ENCODE peak calls at places on chromosomes 3 and 15, in four cellular contexts. Q is astrocyte of the spinal cord, Z is endodermal cell, Y is colonic mucosa. B is an unnamed sample.

GRCh38 chr15:39493393-39494067 is 87.3 kb upstream of the THBS1 start:
- DNase-seq in Z (no peak), Q (no peak), Y (no peak), B (no peak)

GRCh38 chr15:90394074-90394473 is 6.0 kb downstream of the IQGAP1 start:
- DNase-seq in Z (no peak), Y (peak), Q (no peak), B (no peak)

GRCh38 chr3:183449391-183449790 is 21.0 kb upstream of the MCF2L2 start:
- DNase-seq in Q (peak), Y (no peak), Z (no peak), B (peak)

GRCh38 chr15:44593042-44593736 is 56.2 kb downstream of the EIF3J start:
- DNase-seq in Z (no peak), Y (no peak), Q (peak), B (peak)

GRCh38 chr3:12922299-12922698 is 80.9 kb upstream of the RPL32 start:
- DNase-seq in Z (no peak), Y (no peak), Q (peak), B (no peak)

GRCh38 chr15:101081900-101082299 is 162.7 kb downstream of the LRRK1 start:
- DNase-seq in Z (no peak), Q (no peak), Y (no peak), B (no peak)

GRCh38 chr15:52731732-52732470 is 52.7 kb upstream of the ATOSA start:
- DNase-seq in Q (no peak), Y (no peak), Z (no peak), B (no peak)

GRCh38 chr15:58483316-58483715 is 51.5 kb downstream of the LIPC start:
- DNase-seq in Z (no peak), Q (no peak), Y (no peak), B (no peak)

GRCh38 chr3:39136533-39137434 is 16.6 kb downstream of the CSRNP1 start:
- DNase-seq in Z (peak), Q (no peak), Y (no peak), B (no peak)

GRCh38 chr3:62373714-62374333 is 474 bp upstream of the FEZF2 start:
- DNase-seq in Y (no peak), Z (peak), Q (no peak), B (no peak)

GRCh38 chr3:44988073-44988472 is 12.0 kb downstream of the EXOSC7 start:
- DNase-seq in Z (no peak), Y (no peak), Q (no peak), B (no peak)

GRCh38 chr3:107976204-107976775 is 114.5 kb downstream of the CD47 start:
- DNase-seq in Y (no peak), Z (no peak), Q (no peak), B (no peak)

GRCh38 chr3:197406266-197406665 is 107.9 kb upstream of the DLG1 start:
- DNase-seq in Q (peak), Y (no peak), Z (no peak), B (peak)

GRCh38 chr15:47496343-47497185 is 220.7 kb upstream of the SEMA6D start:
- DNase-seq in Z (no peak), Q (no peak), Y (no peak), B (no peak)

GRCh38 chr3:44477312-44478030 is at the start of gene ZNF445:
- DNase-seq in Q (peak), Z (peak), Y (peak), B (peak)

GRCh38 chr3:60698117-60698516 is 553.1 kb downstream of the FHIT start:
- DNase-seq in Q (no peak), Y (no peak), Z (no peak), B (no peak)

GRCh38 chr3:14507757-14508504 is 32.2 kb downstream of the GRIP2 start:
- DNase-seq in Z (no peak), Y (no peak), Q (no peak), B (no peak)
- H3K4me3 ChIP-seq in Z (no peak), Y (no peak), Q (no peak), B (no peak)

DNA sequence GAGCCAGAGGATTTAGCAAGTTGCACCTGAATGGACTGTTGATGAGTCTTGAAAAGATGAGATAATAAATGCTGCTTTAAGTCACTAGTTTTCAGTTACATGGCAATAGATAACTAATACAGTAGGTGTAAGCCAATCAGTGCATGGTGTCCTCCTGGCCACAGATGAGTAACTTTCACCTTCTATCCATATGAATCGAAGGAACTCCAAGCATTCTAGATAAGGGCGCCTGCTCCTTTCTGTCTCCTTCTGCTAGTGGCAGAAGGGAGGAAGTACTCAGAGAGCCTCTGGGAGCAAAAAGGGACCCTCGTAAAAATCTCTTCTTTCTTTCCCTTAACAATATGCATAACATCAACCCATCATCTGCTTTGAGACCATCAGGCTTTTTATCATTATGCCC is 37.3 kb downstream of the TM6SF1 start:
- DNase-seq in Z (no peak), Q (no peak), Y (no peak), B (no peak)
- TF ChIP-seq CTCF in Z (no peak), Q (no peak), Y (no peak), B (no peak)

DNA sequence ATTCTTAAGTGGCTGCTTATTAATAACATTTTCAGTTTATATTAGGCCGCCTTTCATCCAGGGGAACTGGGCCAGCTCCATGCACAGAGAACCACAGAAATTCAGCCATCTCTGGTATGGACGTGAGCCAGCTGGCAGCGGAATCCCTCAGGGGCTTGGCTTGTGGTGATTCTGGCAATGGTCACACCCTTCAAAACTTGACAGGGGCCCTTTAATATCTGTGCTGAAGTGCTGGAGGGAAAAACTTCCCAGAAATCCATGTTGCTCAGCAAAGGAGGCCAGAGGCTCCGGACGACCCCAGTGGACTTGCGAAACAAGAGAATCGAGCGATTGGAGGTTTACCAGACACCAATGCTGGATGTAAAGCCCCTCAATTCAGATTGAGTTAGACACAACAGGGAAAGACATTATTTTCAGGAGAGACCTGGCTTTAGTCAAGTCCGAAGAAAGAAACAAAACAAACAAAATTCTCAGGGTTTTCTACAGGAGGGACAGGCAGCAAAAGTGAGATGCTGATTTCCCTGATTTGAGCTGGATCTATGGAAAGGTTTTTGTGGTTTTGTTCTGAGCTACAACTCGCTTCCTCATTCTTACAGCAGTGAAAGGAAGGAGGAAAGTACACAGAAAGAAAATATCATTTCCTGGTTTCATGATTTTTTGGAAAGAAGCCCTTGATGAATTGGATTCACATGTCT is 11.1 kb downstream of the PRICKLE2 start:
- DNase-seq in Y (peak), Z (no peak), Q (peak), B (peak)
- H3K4me3 ChIP-seq in Y (no peak), Z (no peak), Q (peak), B (peak)

GRCh38 chr3:126654571-126655393 is at the start of gene TXNRD3:
- DNase-seq in Y (peak), Z (peak), Q (peak), B (peak)
- TF ChIP-seq CTCF in Y (no peak), Z (peak), Q (no peak), B (no peak)

DNA sequence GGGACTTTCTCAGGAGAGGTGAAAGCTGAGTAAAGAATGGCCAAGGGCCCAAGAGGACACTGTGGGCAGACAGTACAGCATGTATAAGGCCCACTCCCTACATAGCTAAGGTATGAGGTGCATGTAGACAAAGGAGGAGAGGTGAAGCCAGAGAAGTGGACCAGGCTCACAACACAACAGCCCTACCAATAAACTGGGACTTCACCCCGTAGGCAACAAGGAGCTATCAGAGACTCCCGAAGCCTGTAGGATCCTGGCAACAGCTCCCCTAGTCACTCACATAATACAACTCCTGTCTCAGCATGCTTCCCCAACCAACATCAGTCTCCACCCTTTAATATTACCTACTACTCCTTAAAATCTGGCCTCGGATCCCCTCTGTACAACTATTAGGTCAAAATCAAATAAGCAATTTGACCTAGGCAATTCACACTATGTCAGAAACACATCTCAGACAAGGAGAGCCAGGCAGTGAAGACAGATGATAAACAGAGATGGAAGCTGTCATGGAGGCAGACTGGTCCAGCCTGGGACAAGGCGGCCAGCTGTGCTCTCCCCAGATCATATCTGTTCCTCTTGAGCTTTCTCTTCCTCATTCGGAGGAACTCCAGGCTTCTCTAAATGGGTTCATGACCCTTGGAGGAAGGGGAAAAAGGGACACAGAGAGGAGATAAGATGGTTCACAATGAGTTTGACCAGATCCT is 1.4 kb downstream of the XXYLT1 start:
- DNase-seq in Z (no peak), Y (no peak), Q (no peak), B (peak)
- H3K4me3 ChIP-seq in Z (peak), Y (peak), Q (peak), B (peak)

DNA sequence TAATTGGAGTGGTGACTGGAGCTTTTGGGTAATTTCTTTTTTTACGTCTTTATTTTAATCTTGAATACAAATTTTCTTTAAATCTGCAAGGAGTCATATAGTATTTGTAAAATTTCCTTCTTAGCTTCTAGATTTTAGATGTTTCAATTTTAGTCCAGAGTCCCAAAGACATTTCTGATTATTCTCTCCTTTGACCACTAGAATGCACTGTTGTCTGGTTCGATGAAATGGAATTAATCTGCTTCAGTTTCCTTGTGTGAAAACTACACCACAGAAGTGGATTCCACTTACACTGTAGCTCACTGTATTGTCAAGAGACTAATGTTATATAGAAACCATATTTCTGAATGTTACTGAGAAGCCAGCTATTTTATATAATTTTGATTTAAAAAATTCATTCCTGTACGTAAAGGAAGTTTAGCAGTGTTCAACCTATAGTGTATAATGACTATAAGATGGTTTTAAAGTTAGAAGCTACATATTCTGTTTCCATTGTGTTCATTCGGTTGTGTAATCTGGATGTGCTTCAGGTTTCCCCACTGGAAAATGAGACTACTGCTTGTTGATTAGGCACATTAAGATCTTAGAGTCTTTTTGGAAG is 6.1 kb downstream of the GRAMD1C start:
- DNase-seq in Y (no peak), Z (no peak), Q (peak), B (peak)
- TF ChIP-seq CTCF in Y (peak), Z (peak), Q (peak), B (peak)

GRCh38 chr15:85642693-85643058 is 152.0 kb downstream of the KLHL25 start:
- DNase-seq in Y (peak), Q (peak), Z (no peak), B (peak)
- H3K4me3 ChIP-seq in Y (no peak), Q (no peak), Z (no peak), B (no peak)

DNA sequence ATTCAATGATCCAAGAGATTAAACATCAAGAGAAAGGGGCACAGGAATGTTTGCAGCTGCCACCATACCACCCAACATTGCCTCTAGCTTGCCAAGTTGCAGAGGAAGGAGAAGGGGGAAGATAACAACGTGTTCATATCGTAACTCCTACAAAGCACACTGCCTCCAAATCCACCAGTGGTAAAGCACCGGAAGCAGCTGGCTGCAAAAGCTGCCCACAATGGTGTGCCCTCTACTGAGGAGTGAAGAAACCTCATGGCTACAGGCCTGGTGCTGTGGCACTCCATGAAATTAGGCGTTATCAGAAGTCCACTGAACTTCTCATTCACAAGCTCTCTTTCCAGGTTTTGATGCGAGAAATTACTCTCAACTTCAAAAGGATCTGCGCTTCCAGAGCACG is 263.9 kb upstream of the STT3B start:
- DNase-seq in Y (no peak), Q (no peak), Z (no peak), B (no peak)
- TF ChIP-seq CTCF in Y (no peak), Q (no peak), Z (no peak), B (no peak)

DNA sequence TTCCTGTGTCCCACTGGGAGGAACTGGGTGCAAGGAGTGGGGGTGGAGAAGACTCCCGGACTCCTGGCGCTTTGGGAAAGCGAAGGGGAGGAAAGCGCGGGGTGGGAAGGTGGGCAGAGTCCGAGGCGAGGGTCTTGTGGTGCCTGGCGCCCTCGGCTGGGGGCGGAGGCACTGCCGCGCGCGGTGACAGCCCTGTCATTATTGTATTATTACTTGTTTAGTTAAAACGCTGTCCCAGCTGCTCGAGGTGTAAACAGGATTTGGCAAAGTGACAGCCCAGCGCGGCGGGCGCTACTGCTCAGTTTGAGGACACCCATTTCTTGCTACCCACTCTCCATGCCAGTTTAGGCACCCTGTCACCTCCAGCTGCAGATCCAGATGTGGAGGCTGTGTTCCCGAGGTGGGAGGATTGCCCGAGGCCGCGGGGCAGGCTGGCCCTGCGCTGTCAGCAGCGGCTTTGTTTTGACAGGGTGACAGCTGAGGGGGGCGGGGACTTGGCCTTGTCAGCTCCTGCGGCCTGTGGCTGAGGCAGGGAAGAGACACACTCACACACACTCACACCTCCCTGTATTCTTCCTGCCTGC is 1.0 kb downstream of the KAT2B start:
- DNase-seq in Y (peak), Q (peak), Z (peak), B (peak)
- H3K4me3 ChIP-seq in Y (peak), Q (peak), Z (peak), B (peak)